ENCODE peak calls at places on chromosomes 12 and 14, in four cellular contexts. S is WTC11; B is astrocyte of the cerebellum; T is stimulated activated CD4-positive, alpha-beta T cell treated with anti-CD3 and anti-CD28 coated beads, Interleukin-2, amount 100 ng/mL, for 48 hours. J is an unnamed sample.

GRCh38 chr12:42631507-42631906 is 42.0 kb upstream of the PRICKLE1 start:
- DNase-seq in S (no peak), B (no peak), T (no peak), J (no peak)

GRCh38 chr14:103388664-103389063 is 3.4 kb downstream of the MARK3 start:
- DNase-seq in S (no peak), B (no peak), T (no peak), J (no peak)

GRCh38 chr14:48584031-48584430 is 908.6 kb upstream of the MDGA2 start:
- DNase-seq in S (no peak), B (no peak), T (no peak), J (no peak)

GRCh38 chr12:14239935-14240872 is 125.3 kb upstream of the ATF7IP start:
- DNase-seq in S (peak; percentile 42), B (no peak), T (no peak), J (no peak)

GRCh38 chr12:32659908-32660440 is 19.1 kb upstream of the DNM1L start:
- DNase-seq in S (no peak), B (no peak), T (no peak), J (no peak)

GRCh38 chr12:100919116-100919515 is 124.5 kb downstream of the ANO4 start:
- DNase-seq in S (no peak), B (no peak), T (no peak), J (no peak)

GRCh38 chr14:106564058-106564643 is 1037.8 kb downstream of the TMEM121 start:
- DNase-seq in S (no peak), B (no peak), T (peak; percentile 69), J (no peak)

GRCh38 chr14:45976001-45976400 is 675.6 kb downstream of the RPL10L start:
- DNase-seq in S (no peak), B (no peak), T (no peak), J (no peak)

GRCh38 chr14:77579065-77579464 is 37.4 kb downstream of the SPTLC2 start:
- DNase-seq in S (no peak), B (no peak), T (no peak), J (no peak)

GRCh38 chr14:69539631-69540410 is 34.9 kb downstream of the CCDC177 start:
- DNase-seq in S (no peak), B (no peak), T (no peak), J (no peak)

GRCh38 chr12:66620703-66621102 is 58.2 kb downstream of the GRIP1 start:
- DNase-seq in S (no peak), B (no peak), T (no peak), J (no peak)

GRCh38 chr12:133080619-133081407 is at the start of gene ZNF140:
- DNase-seq in S (peak; percentile 98), B (peak; percentile 95), T (peak; percentile 85), J (no peak)

GRCh38 chr12:69027411-69027811 is 94.4 kb upstream of the CPM start:
- DNase-seq in S (no peak), B (no peak), T (no peak), J (no peak)

GRCh38 chr12:50536831-50537537 is 32.2 kb downstream of the DIP2B start:
- DNase-seq in S (no peak), B (no peak), T (no peak), J (no peak)

J was measured in retina.